ENCODE peak calls at places on chromosomes 3 and 15, in six cellular contexts. I, R, W, L, U and O are unnamed samples.

GRCh38 chr15:77786956-77787355 is 154.2 kb upstream of the LINGO1 start:
- DNase-seq in W (no peak), U (no peak), I (no peak), R (no peak), L (no peak), O (no peak)

GRCh38 chr15:73822998-73823397 is 50.4 kb upstream of the TBC1D21 start:
- DNase-seq in I (no peak), L (no peak), R (no peak), W (no peak), U (no peak), O (no peak)

GRCh38 chr3:169148448-169149348 is 514.8 kb downstream of the MECOM start:
- DNase-seq in U (no peak), L (no peak), I (no peak), R (no peak), W (no peak), O (no peak)

GRCh38 chr3:181913254-181913653 is 201.5 kb downstream of the SOX2 start:
- DNase-seq in R (no peak), L (no peak), W (no peak), I (no peak), U (no peak), O (no peak)

GRCh38 chr15:35998637-35999036 is 452.7 kb upstream of the DPH6 start:
- DNase-seq in I (no peak), W (no peak), R (no peak), U (no peak), L (no peak), O (no peak)

GRCh38 chr3:76554717-76555116 is 485.2 kb upstream of the ROBO2 start:
- DNase-seq in R (no peak), I (no peak), U (no peak), W (no peak), L (peak), O (no peak)

GRCh38 chr3:134693804-134694203 is 43.0 kb upstream of the KY start:
- DNase-seq in U (no peak), W (no peak), L (no peak), I (no peak), R (no peak), O (peak)

GRCh38 chr3:133831966-133832801 is 26.6 kb downstream of the SRPRB start:
- DNase-seq in I (no peak), R (no peak), L (no peak), W (no peak), U (no peak), O (no peak)

GRCh38 chr3:152444029-152444641 is 175.4 kb downstream of the MBNL1 start:
- DNase-seq in L (peak), R (no peak), U (no peak), I (peak), W (no peak), O (no peak)

GRCh38 chr3:112390783-112391641 is 58.1 kb downstream of the CD200 start:
- DNase-seq in W (no peak), I (no peak), R (peak), L (peak), U (peak), O (no peak)